ENCODE peak calls at places on chromosome X, in six cellular contexts. V is K562, U is A549, T is endothelial cell of umbilical vein, P is GM12878, L is HepG2. N is an unnamed sample.

GRCh38 chrX:2781698-2782097 is 29.9 kb downstream of the XG start:
- DNase-seq in U (no peak), V (no peak), P (peak), T (no peak), L (no peak), N (no peak)

GRCh38 chrX:22399793-22400192 is 127.1 kb downstream of the CBLL2 start:
- DNase-seq in U (peak), L (no peak), P (no peak), V (no peak), T (no peak), N (no peak)

GRCh38 chrX:107454302-107454701 is 4.8 kb downstream of the FRMPD3 start:
- DNase-seq in V (no peak), P (no peak), T (no peak), L (no peak), U (peak), N (peak)

GRCh38 chrX:4379071-4379470 is 665.6 kb upstream of the PRKX start:
- DNase-seq in T (no peak), L (no peak), U (no peak), V (no peak), P (no peak), N (no peak)

GRCh38 chrX:95893632-95894031 is 791.0 kb upstream of the DIAPH2 start:
- DNase-seq in P (no peak), T (no peak), U (no peak), L (no peak), V (no peak), N (no peak)

GRCh38 chrX:77431227-77431626 is 16.0 kb upstream of the FGF16 start:
- DNase-seq in P (no peak), V (no peak), L (no peak), T (no peak), U (no peak), N (peak)

GRCh38 chrX:57528670-57529255 is 63.0 kb upstream of the ZXDB start:
- DNase-seq in P (no peak), L (peak), V (no peak), U (peak), T (peak), N (peak)

GRCh38 chrX:48956728-48957414 is 536 bp downstream of the OTUD5 start:
- DNase-seq in T (peak), P (no peak), U (no peak), L (no peak), V (no peak), N (peak)

GRCh38 chrX:63718010-63718694 is 66.9 kb downstream of the ARHGEF9 start:
- DNase-seq in P (no peak), L (no peak), U (no peak), V (no peak), T (no peak), N (no peak)

GRCh38 chrX:134619838-134620237 is 38.4 kb downstream of the PLAC1 start:
- DNase-seq in L (no peak), P (no peak), U (no peak), T (peak), V (no peak), N (no peak)

GRCh38 chrX:86148024-86148511 is at the start of gene DACH2:
- DNase-seq in T (peak), P (no peak), U (peak), V (peak), L (peak), N (no peak)

GRCh38 chrX:117996408-117996807 is 120.2 kb downstream of the KLHL13 start:
- DNase-seq in V (no peak), P (no peak), T (no peak), U (no peak), L (no peak), N (no peak)

GRCh38 chrX:23387826-23388225 is 53.2 kb downstream of the PTCHD1 start:
- DNase-seq in P (no peak), T (no peak), V (no peak), L (no peak), U (no peak), N (no peak)

GRCh38 chrX:153736071-153736820 is 11.6 kb downstream of the ABCD1 start:
- DNase-seq in T (no peak), U (no peak), L (no peak), V (no peak), P (no peak), N (no peak)

GRCh38 chrX:21700289-21700688 is 42.2 kb upstream of the KLHL34 start:
- DNase-seq in P (no peak), U (no peak), L (no peak), T (no peak), V (no peak), N (no peak)

GRCh38 chrX:47217121-47217851 is 1.2 kb upstream of the CDK16 start:
- DNase-seq in L (peak), V (peak), P (no peak), T (no peak), U (no peak), N (peak)

GRCh38 chrX:77704881-77705280 is 81.1 kb downstream of the ATRX start:
- DNase-seq in U (no peak), L (no peak), P (no peak), V (no peak), T (no peak), N (no peak)

GRCh38 chrX:121084903-121085611 is 37.6 kb downstream of the GLUD2 start:
- DNase-seq in L (peak), U (no peak), P (no peak), V (peak), T (no peak), N (no peak)

GRCh38 chrX:15207994-15208393 is 61.9 kb downstream of the ASB9 start:
- DNase-seq in U (no peak), L (no peak), P (no peak), V (no peak), T (no peak), N (no peak)

GRCh38 chrX:155071694-155072215 is 447 bp downstream of the BRCC3 start:
- DNase-seq in T (no peak), V (no peak), U (no peak), P (no peak), L (no peak), N (peak)

GRCh38 chrX:119237526-119238035 is 1.5 kb downstream of the PGRMC1 start:
- DNase-seq in P (no peak), L (no peak), V (no peak), T (no peak), U (no peak), N (no peak)

GRCh38 chrX:49166914-49167739 is 4.6 kb downstream of the MAGIX start:
- DNase-seq in L (no peak), P (peak), V (peak), U (no peak), T (peak), N (peak)

GRCh38 chrX:110944793-110945466 is 149.3 kb upstream of the CHRDL1 start:
- DNase-seq in U (no peak), T (no peak), P (no peak), L (no peak), V (no peak), N (no peak)

GRCh38 chrX:150362599-150363481 is at the start of gene MAMLD1:
- DNase-seq in U (peak), V (peak), L (no peak), P (no peak), T (peak), N (peak)

GRCh38 chrX:130055103-130055502 is 55.2 kb downstream of the ELF4 start:
- DNase-seq in T (no peak), P (no peak), L (no peak), U (no peak), V (no peak), N (no peak)

GRCh38 chrX:121858867-121859647 is 811.6 kb downstream of the GLUD2 start:
- DNase-seq in V (no peak), U (no peak), T (no peak), P (no peak), L (no peak), N (no peak)

GRCh38 chrX:153900806-153901752 is 3.4 kb upstream of the AVPR2 start:
- DNase-seq in P (peak), V (peak), L (no peak), T (peak), U (peak), N (peak)

GRCh38 chrX:98931194-98931593 is 1478.9 kb downstream of the PCDH19 start:
- DNase-seq in L (no peak), U (no peak), T (no peak), V (no peak), P (no peak), N (no peak)

GRCh38 chrX:37348237-37349130 is 680 bp upstream of the PRRG1 start:
- DNase-seq in U (no peak), L (no peak), T (no peak), V (no peak), P (no peak), N (no peak)

GRCh38 chrX:138711399-138712347 is at the start of gene FGF13:
- DNase-seq in U (peak), P (no peak), T (no peak), V (no peak), L (peak), N (peak)

GRCh38 chrX:42678133-42678532 is 99.8 kb downstream of the PPP1R2C start:
- DNase-seq in U (peak), V (no peak), T (peak), P (no peak), L (no peak), N (no peak)

GRCh38 chrX:126509917-126510316 is 42.7 kb downstream of the DCAF12L1 start:
- DNase-seq in T (no peak), L (no peak), U (no peak), V (no peak), P (no peak), N (no peak)
- TF ChIP-seq MAX in T (no peak), L (no peak), U (no peak), V (no peak), P (no peak), N (no peak)

GRCh38 chrX:18899796-18900380 is 84.0 kb downstream of the PHKA2 start:
- DNase-seq in U (peak), T (peak), V (peak), L (no peak), P (no peak), N (peak)
- TF ChIP-seq CTCF in U (peak), T (peak), V (peak), L (peak), P (peak), N (peak)

GRCh38 chrX:38930474-38930873 is 129.2 kb downstream of the MID1IP1 start:
- DNase-seq in U (no peak), P (no peak), T (no peak), V (no peak), L (no peak), N (no peak)
- TF ChIP-seq MYC in U (no peak), P (no peak), T (no peak), V (no peak), L (no peak), N (no peak)

GRCh38 chrX:55342533-55343501 is 78.1 kb upstream of the PAGE3 start:
- DNase-seq in L (peak), P (peak), U (peak), V (peak), T (peak), N (peak)
- TF ChIP-seq MAX in L (no peak), P (no peak), U (no peak), V (no peak), T (no peak), N (no peak)

DNA sequence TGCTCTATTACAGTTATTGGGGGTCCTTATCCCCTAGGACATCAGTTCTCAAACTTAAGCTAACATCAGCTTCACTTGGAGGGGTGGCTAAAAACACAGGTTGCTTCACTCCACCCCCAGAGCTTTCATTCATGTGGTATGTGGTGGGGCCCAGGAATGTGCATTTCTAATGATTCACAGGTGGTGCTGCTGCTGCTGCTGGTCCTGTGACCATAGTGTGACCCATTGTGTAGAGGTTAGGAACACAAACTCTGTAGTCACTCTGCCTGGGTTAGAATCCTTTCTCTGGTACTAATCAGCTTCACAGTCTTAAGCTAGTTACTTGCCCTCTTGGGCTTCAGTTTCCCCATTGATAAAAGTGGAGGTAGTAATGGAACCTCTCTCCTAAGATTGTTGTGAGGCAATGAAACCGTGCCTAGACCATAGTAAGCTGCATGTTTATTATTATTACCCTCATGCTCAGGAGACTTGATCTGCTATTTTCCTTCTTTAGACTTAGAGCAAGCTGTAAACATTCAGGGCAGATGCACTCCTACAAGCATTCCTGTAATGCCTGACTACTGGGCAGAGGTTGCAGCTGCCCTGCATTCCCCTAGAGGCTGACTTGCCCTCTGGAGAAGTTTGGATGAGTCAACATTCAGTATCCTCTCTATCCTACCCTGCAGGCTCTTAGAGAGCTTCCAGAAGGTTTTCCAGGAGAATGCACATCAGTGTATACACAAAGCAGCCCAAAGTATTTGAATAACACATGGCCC is 94.1 kb upstream of the ACSL4 start:
- DNase-seq in P (no peak), T (no peak), U (peak), L (peak), V (no peak), N (no peak)
- TF ChIP-seq CTCF in P (no peak), T (no peak), U (no peak), L (no peak), V (no peak), N (no peak)